ENCODE peak calls at places on chromosome 16, in four cellular contexts. X is lower leg skin, W is AG10803, O is left ventricle myocardium inferior. I is an unnamed sample.

GRCh38 chr16:66903544-66904427 is 14.9 kb downstream of the CDH16 start:
- DNase-seq in X (no peak), W (no peak), O (peak), I (no peak)

GRCh38 chr16:3458278-3458851 is 14.9 kb downstream of the NAA60 start:
- DNase-seq in X (no peak), W (peak), O (no peak), I (no peak)

GRCh38 chr16:70738083-70738977 is 52.5 kb upstream of the MTSS2 start:
- DNase-seq in X (no peak), W (peak), O (peak), I (no peak)

GRCh38 chr16:48912360-48912759 is 302.4 kb upstream of the N4BP1 start:
- DNase-seq in X (no peak), W (no peak), O (no peak), I (no peak)

GRCh38 chr16:84065536-84066132 is 23.0 kb upstream of the SLC38A8 start:
- DNase-seq in X (peak), W (peak), O (no peak), I (no peak)

GRCh38 chr16:57299009-57299718 is 14.7 kb upstream of the PLLP start:
- DNase-seq in X (peak), W (no peak), O (no peak), I (no peak)

GRCh38 chr16:73015612-73016487 is 32.1 kb downstream of the ZFHX3 start:
- DNase-seq in X (peak), W (no peak), O (no peak), I (peak)

GRCh38 chr16:66551362-66551761 is 1.0 kb upstream of the CKLF start:
- DNase-seq in X (no peak), W (peak), O (no peak), I (no peak)

GRCh38 chr16:80014241-80014939 is 413.9 kb upstream of the MAF start:
- DNase-seq in X (no peak), W (peak), O (no peak), I (peak)

GRCh38 chr16:80051040-80051439 is 450.5 kb upstream of the MAF start:
- DNase-seq in X (no peak), W (no peak), O (no peak), I (no peak)

GRCh38 chr16:25692734-25693508 is 1.2 kb downstream of the HS3ST4 start:
- DNase-seq in X (no peak), W (no peak), O (no peak), I (no peak)

GRCh38 chr16:85738878-85739715 is 11.8 kb downstream of the C16orf74 start:
- DNase-seq in X (no peak), W (no peak), O (no peak), I (no peak)

GRCh38 chr16:82195917-82196494 is 26.0 kb upstream of the MPHOSPH6 start:
- DNase-seq in X (no peak), W (peak), O (no peak), I (peak)

GRCh38 chr16:48963306-48963705 is 318.3 kb downstream of the CBLN1 start:
- DNase-seq in X (no peak), W (peak), O (no peak), I (no peak)

GRCh38 chr16:69709456-69710084 is 16.8 kb downstream of the NQO1 start:
- DNase-seq in X (no peak), W (peak), O (no peak), I (peak)

GRCh38 chr16:6349725-6350124 is 982.9 kb upstream of the RBFOX1 start:
- DNase-seq in X (no peak), W (no peak), O (no peak), I (no peak)

GRCh38 chr16:84387021-84387420 is 18.7 kb downstream of the ATP2C2 start:
- DNase-seq in X (no peak), W (no peak), O (no peak), I (no peak)

GRCh38 chr16:79571065-79571697 is 29.4 kb downstream of the MAF start:
- DNase-seq in X (no peak), W (no peak), O (peak), I (no peak)

GRCh38 chr16:21664801-21665492 is 1.2 kb downstream of the OTOA start:
- DNase-seq in X (no peak), W (no peak), O (no peak), I (no peak)

GRCh38 chr16:66996324-66996982 is 8.1 kb downstream of the CES4A start:
- DNase-seq in X (peak), W (peak), O (peak), I (peak)

GRCh38 chr16:75264999-75265910 is 13.8 kb upstream of the BCAR1 start:
- DNase-seq in X (no peak), W (no peak), O (no peak), I (no peak)

GRCh38 chr16:75264531-75264998 is 13.1 kb upstream of the BCAR1 start:
- DNase-seq in X (no peak), W (peak), O (no peak), I (no peak)

GRCh38 chr16:75266738-75267630 is 15.6 kb upstream of the BCAR1 start:
- DNase-seq in X (no peak), W (no peak), O (no peak), I (no peak)

GRCh38 chr16:75267631-75268264 is 16.3 kb upstream of the BCAR1 start:
- DNase-seq in X (no peak), W (no peak), O (peak), I (no peak)

DNA sequence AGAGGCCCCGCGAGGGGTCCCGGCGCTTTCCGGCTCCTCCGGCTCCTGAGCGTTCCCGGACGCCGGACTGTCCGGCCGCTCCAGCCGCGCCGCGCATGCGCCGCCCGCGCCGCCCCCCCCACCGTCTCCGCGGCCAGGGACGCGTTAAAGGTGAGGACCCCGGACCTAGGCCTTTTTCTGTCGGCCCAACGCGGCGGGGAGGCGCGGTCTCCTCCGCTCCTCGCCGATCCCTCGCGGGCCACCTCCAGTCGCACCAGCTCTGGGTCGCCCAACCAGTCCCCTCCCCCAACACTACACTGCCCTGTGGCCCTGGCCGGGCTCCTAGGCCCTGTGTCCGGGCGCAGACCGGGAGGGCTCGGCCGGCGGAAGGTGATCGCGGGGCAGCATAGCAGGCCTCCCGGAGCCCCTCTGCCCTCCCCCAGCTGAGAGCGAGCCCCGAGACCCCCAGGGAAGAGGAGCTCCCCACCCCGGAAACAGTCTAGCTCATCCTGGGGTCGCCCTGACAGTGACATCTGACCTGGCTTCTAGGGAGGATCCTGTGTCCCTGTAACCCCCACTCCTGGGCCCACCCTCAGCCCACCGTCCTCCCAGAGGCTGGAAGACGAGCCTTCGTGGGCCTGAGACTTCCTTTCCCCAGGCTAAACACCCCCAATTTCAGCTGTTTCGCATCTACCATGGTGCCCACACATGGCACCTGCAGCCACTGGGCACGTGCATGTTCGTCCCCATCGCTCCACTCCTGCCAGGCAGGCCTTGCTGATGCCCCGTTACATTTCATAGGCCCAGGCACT is 14.7 kb upstream of the BCAR1 start:
- DNase-seq in X (no peak), W (peak), O (peak), I (peak)
- TF ChIP-seq CTCF in X (no peak), W (no peak), O (no peak), I (no peak)

DNA sequence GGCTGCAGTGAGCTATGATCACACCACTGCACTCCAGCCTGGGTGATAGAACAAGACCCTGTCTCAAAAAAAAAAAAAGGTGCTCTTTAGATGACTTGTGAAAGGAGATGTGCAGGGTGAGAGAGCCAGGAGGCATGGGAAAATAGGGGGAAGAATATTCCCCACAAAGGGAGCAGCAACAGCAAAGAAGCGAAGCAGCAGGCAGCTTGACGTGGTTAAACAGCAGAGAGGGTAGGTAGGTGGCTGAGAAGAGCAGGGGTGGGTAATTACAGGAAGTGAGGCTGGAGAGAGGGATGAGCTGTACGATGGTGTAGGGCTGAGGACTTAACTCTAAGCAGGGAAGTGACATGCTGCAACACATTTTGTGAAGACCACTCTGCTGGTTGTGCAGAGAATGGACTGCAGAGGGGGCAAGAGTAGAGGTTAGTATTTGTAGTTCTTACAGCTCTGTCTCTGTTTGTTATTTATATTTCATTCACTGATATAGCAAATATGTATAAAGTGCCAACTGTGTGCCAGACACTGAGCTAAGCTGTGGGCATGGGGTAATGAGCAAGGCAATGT is 1.6 kb downstream of the HEATR3 start:
- DNase-seq in X (no peak), W (peak), O (no peak), I (peak)
- H3K4me3 ChIP-seq in X (no peak), W (peak), O (peak), I (no peak)

GRCh38 chr16:28053461-28053860 is 10.1 kb downstream of the GSG1L start:
- DNase-seq in X (no peak), W (no peak), O (no peak), I (no peak)
- TF ChIP-seq CTCF in X (no peak), W (no peak), O (no peak), I (no peak)

DNA sequence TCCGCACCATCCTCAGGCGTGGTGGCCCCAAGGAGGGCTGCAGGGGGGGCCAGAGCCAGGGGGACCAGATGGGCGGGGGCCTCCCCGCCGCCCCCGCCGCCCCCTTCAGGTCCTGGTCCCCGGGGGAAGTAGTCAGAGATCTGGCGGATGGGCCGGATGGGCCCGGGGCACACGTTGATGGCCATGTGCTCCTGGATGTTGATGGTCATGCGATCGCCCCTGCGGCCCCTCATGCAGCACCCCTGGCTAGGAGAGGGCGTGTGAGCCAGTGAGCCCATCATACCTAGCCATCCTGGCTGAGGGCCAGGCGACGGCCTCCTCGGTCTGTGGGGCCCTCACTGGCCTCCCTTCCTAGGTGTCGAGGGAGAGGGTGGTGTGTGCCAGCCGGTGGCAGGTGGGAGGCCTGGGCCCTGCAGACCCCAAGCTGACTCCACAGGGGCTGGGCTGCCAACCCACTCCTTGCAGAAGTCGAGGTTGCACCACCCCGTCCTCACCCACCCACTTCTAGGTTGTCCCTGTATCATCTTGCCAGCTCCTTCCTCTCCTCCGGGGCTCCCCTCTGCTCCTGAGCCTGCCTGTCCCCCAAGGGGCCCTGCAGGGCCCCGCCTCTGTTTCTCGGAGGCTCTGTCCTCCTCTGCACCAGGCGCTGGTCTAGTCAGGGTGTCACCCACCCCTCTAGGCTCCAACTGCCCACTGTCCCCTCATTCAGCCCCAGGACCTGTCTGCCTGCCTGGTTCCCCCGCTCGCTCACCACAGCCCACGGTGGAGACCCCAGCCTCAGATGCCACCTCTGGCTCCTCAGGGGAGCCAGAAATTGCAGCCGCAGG is 624 bp downstream of the DOC2A start:
- DNase-seq in X (no peak), W (no peak), O (no peak), I (no peak)
- H3K4me3 ChIP-seq in X (no peak), W (no peak), O (peak), I (peak)

GRCh38 chr16:2083409-2083808 is 35.6 kb downstream of the TSC2 start:
- DNase-seq in X (no peak), W (no peak), O (no peak), I (no peak)

GRCh38 chr16:2082983-2083364 is 35.2 kb downstream of the TSC2 start:
- DNase-seq in X (no peak), W (no peak), O (no peak), I (no peak)

GRCh38 chr16:2081685-2082084 is 33.9 kb downstream of the TSC2 start:
- DNase-seq in X (no peak), W (no peak), O (no peak), I (no peak)

GRCh38 chr16:2081201-2081600 is 33.4 kb downstream of the TSC2 start:
- DNase-seq in X (no peak), W (no peak), O (no peak), I (no peak)

DNA sequence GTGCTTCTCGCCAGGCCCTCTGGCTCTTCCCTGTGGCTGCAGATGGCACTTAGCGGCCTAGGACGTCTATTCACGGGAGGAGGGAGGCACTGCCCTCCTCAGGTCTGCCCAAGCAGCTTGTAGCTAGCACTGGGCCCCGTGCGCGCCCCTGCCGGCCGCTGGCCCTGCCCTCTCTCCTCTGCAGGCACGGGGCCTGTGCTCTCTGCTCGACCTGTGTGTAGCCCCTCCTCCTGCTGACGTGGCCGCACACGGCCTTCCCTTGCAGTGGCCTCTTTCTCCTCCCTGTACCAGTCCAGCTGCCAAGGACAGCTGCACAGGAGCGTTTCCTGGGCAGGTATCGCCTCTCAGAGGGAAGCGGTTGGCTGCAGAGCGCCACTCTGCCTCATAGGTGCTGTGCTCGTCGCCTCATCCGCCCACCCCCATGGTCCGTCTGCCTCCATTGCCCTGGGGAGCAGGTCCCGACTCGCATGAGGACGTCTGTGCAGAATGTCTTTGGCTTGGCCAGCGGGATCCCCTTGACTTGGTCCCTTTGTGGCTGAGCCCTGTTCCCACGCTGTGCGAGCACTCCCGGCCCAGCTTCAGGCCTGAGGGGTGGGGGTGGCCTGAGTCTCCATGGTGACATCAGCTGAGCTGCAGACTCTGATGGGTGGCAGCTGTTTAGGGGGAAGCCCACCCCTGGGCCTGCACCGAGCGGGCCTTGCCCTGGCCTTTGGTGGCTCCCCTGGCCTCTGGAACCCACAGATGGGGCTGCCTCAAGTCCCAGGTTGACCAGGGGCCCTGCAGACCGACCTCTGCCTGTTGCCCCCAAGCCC is 34.6 kb downstream of the TSC2 start:
- DNase-seq in X (no peak), W (no peak), O (no peak), I (peak)
- TF ChIP-seq CTCF in X (no peak), W (no peak), O (peak), I (peak)

GRCh38 chr16:10765772-10766171 is 22.1 kb downstream of the NUBP1 start:
- DNase-seq in X (no peak), W (no peak), O (no peak), I (no peak)

GRCh38 chr16:10767127-10767526 is 23.5 kb downstream of the NUBP1 start:
- DNase-seq in X (no peak), W (no peak), O (no peak), I (no peak)

GRCh38 chr16:10761388-10761787 is 17.7 kb downstream of the NUBP1 start:
- DNase-seq in X (no peak), W (no peak), O (no peak), I (no peak)

GRCh38 chr16:10760863-10761262 is 17.2 kb downstream of the NUBP1 start:
- DNase-seq in X (no peak), W (no peak), O (no peak), I (no peak)

GRCh38 chr16:10762336-10762995 is 18.8 kb downstream of the NUBP1 start:
- DNase-seq in X (no peak), W (no peak), O (no peak), I (no peak)
- H3K4me3 ChIP-seq in X (no peak), W (no peak), O (no peak), I (no peak)